ENCODE peak calls at places on chromosome 11, in four cellular contexts. G is GM23338, X is HCT116, L is GM23248. Q is an unnamed sample.

GRCh38 chr11:67371199-67371548 is 2.2 kb downstream of the CLCF1 start:
- DNase-seq in G (no peak), X (no peak), L (no peak), Q (no peak)

GRCh38 chr11:94880216-94880615 is 93.1 kb downstream of the CWC15 start:
- DNase-seq in G (no peak), X (peak; percentile 41), L (peak; percentile 42), Q (no peak)

GRCh38 chr11:4626207-4627105 is 10.8 kb upstream of the OR51D1 start:
- DNase-seq in G (peak; percentile 93), X (peak; percentile 75), L (peak; percentile 69), Q (peak; percentile 82)

GRCh38 chr11:2791521-2792375 is 92.0 kb upstream of the KCNQ1OT1 start:
- DNase-seq in G (peak; percentile 66), X (no peak), L (no peak), Q (no peak)

GRCh38 chr11:61918251-61919112 is 1.1 kb upstream of the RAB3IL1 start:
- DNase-seq in G (no peak), X (no peak), L (no peak), Q (no peak)

GRCh38 chr11:15113381-15113780 is 1.3 kb upstream of the INSC start:
- DNase-seq in G (no peak), X (no peak), L (no peak), Q (peak; percentile 82)

GRCh38 chr11:64349404-64349803 is 9.4 kb downstream of the CCDC88B start:
- DNase-seq in G (no peak), X (no peak), L (no peak), Q (no peak)

GRCh38 chr11:113417428-113417827 is 29.8 kb downstream of the ANKK1 start:
- DNase-seq in G (no peak), X (no peak), L (no peak), Q (peak; percentile 94)

GRCh38 chr11:43992138-43992537 is 49.7 kb downstream of the C11orf96 start:
- DNase-seq in G (no peak), X (no peak), L (no peak), Q (no peak)

DNA sequence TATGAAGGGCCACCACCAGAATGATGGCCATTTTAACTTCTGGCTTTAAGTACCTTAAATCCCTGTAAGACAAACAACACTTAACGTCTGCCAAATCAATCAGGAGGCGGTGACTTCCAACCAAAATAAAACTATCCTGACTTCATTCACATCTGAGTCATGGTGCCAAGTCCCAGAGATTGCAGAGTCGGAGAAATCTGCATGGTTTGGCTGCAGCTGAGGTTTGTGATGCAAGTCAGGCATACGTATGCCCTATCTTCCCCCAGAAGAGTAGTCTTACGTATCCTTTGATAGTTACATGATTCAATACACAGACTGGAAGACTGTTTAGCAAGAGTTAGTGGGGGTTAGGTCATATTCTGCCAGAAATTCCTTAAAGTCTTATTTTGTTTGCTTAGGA is 1.7 kb upstream of the GAB2 start:
- DNase-seq in G (no peak), X (no peak), L (peak; percentile 97), Q (no peak)
- TF ChIP-seq EZH2phosphoT487 in G (no peak), X (no peak), L (no peak), Q (no peak)

GRCh38 chr11:10497371-10498021 is 42.4 kb downstream of the AMPD3 start:
- DNase-seq in G (no peak), X (no peak), L (no peak), Q (no peak)
- TF ChIP-seq EZH2phosphoT487 in G (no peak), X (no peak), L (no peak), Q (no peak)

DNA sequence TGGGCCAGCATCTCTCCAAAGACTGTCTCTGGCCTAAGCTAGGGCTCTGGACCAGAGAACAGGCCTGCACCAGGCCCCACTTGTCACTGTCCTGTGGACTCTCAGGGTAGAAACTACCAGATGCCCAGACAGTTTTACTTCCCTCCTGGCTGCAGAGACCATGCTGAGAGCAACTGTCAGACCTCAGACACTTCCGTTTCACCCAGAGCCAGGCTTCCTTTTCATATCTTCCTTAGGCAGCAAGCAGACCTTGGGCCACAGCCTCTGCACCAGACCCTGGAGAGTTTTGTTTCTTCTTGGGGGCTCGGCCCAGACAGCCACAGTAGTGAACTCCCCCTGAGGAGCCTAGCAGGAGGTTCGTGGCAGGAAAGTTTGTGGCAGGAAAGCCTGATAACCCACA is 12.1 kb upstream of the FCHSD2 start:
- DNase-seq in G (no peak), X (no peak), L (no peak), Q (peak; percentile 93)
- TF ChIP-seq EZH2phosphoT487 in G (no peak), X (no peak), L (no peak), Q (no peak)

GRCh38 chr11:32231909-32232493 is 141.1 kb downstream of the RCN1 start:
- DNase-seq in G (peak; percentile 76), X (peak; percentile 36), L (peak; percentile 63), Q (peak; percentile 63)

GRCh38 chr11:32232516-32232915 is 141.6 kb downstream of the RCN1 start:
- DNase-seq in G (no peak), X (no peak), L (no peak), Q (no peak)

GRCh38 chr11:32229566-32230240 is 138.8 kb downstream of the RCN1 start:
- DNase-seq in G (no peak), X (no peak), L (no peak), Q (no peak)

GRCh38 chr11:32233928-32234327 is 143.1 kb downstream of the RCN1 start:
- DNase-seq in G (no peak), X (no peak), L (no peak), Q (no peak)

GRCh38 chr11:32233276-32233675 is 142.4 kb downstream of the RCN1 start:
- DNase-seq in G (no peak), X (no peak), L (no peak), Q (no peak)
- TF ChIP-seq EZH2phosphoT487 in G (no peak), X (no peak), L (no peak), Q (no peak)

GRCh38 chr11:443542-444199 is 1.9 kb upstream of the ANO9 start:
- DNase-seq in G (peak; percentile 43), X (no peak), L (peak; percentile 76), Q (no peak)
- TF ChIP-seq EZH2phosphoT487 in G (no peak), X (no peak), L (no peak), Q (no peak)

DNA sequence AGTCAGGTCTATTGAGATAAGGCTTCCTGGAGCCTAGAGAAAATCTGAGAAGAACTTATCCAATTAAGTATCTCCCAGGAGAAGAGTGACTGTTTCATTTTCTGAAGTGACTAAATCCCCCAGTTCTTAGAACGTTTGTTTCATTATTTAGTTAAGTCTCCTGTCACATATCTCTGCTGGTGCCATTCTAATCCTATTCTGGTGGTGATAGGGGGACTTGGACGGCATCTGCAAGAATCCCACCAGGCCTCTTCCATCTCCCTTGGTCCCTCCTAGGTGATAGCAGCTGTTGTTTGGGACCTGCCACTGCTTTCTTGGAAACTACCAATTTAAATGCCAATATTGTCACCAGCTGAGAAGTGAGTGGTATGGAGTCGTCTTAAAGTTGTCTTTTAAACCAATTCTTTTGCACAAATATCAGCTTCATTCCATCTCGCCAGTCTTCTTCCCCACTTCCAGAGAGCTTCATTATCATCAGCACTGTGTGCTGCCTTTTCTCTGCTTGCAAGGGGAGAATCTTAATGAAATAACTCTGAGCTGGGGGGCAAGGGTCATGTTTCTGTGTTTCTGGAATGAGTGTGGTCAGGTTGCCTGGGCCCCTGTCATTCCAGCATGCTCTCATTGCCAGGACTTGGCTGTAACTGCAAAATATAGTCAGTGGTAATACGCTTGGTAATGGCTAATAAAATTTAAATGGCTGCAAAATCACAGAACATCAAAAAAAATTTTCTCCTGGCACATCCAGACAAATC is 104.8 kb downstream of the LDLRAD3 start:
- DNase-seq in G (no peak), X (no peak), L (no peak), Q (no peak)
- TF ChIP-seq EZH2phosphoT487 in G (no peak), X (no peak), L (no peak), Q (no peak)

GRCh38 chr11:75424396-75424795 is 8.6 kb downstream of the KLHL35 start:
- DNase-seq in G (no peak), X (no peak), L (no peak), Q (no peak)

GRCh38 chr11:75425422-75425821 is 7.6 kb downstream of the KLHL35 start:
- DNase-seq in G (peak; percentile 91), X (no peak), L (no peak), Q (no peak)

GRCh38 chr11:75422248-75423231 is 10.5 kb downstream of the KLHL35 start:
- DNase-seq in G (no peak), X (no peak), L (no peak), Q (no peak)

GRCh38 chr11:75421902-75422247 is 11.1 kb downstream of the KLHL35 start:
- DNase-seq in G (no peak), X (no peak), L (no peak), Q (no peak)

GRCh38 chr11:75423721-75424120 is 9.3 kb downstream of the KLHL35 start:
- DNase-seq in G (no peak), X (no peak), L (no peak), Q (no peak)
- TF ChIP-seq EZH2phosphoT487 in G (no peak), X (no peak), L (no peak), Q (no peak)

GRCh38 chr11:110098645-110099044 is 5.5 kb downstream of the ZC3H12C start:
- DNase-seq in G (no peak), X (no peak), L (no peak), Q (peak; percentile 36)
- TF ChIP-seq EZH2phosphoT487 in G (no peak), X (no peak), L (no peak), Q (no peak)

Q was measured in MM.1S.